ENCODE peak calls at places on chromosomes 2 and 18, in seven cellular contexts. T is GM03348; W is activated CD4-positive, alpha-beta T cell treated with anti-CD3 and anti-CD28 coated beads, Interleukin-2, amount 10 ng/mL, durations not matched to agents 7 days and 5 days; Y is WTC11; O is chondrocyte; I is stimulated activated CD4-positive, alpha-beta T cell treated with anti-CD3 and anti-CD28 coated beads, Interleukin-12 subunit alpha, Interleukin-12 subunit beta, amount 100 ng/mL, for 4 hours; F is KBM-7. D is an unnamed sample.

GRCh38 chr2:95234286-95234785 is 27.0 kb downstream of the ZNF892 start:
- DNase-seq in T (no peak), W (no peak), Y (no peak), O (no peak), I (no peak), F (no peak), D (no peak)

GRCh38 chr2:168851674-168852320 is 38.4 kb downstream of the SPC25 start:
- DNase-seq in T (peak), W (no peak), Y (no peak), O (no peak), I (no peak), F (peak), D (peak)

GRCh38 chr18:55331301-55331700 is 256.7 kb downstream of the TCF4 start:
- DNase-seq in T (no peak), W (no peak), Y (no peak), O (no peak), I (no peak), F (no peak), D (no peak)

GRCh38 chr2:38444247-38444646 is 67.2 kb upstream of the ATL2 start:
- DNase-seq in T (no peak), W (no peak), Y (peak), O (no peak), I (no peak), F (no peak), D (no peak)

GRCh38 chr18:8977701-8978100 is 124.8 kb upstream of the NDUFV2 start:
- DNase-seq in T (no peak), W (no peak), Y (no peak), O (no peak), I (no peak), F (no peak), D (no peak)

GRCh38 chr18:77486985-77487384 is 237.3 kb downstream of the GALR1 start:
- DNase-seq in T (no peak), W (no peak), Y (no peak), O (no peak), I (no peak), F (no peak), D (no peak)

GRCh38 chr2:113240915-113241911 is 37.5 kb downstream of the PAX8 start:
- DNase-seq in T (peak), W (no peak), Y (no peak), O (no peak), I (peak), F (no peak), D (peak)

GRCh38 chr18:45998244-45998643 is 31.1 kb upstream of the EPG5 start:
- DNase-seq in T (no peak), W (peak), Y (no peak), O (no peak), I (no peak), F (no peak), D (no peak)

GRCh38 chr2:158042666-158043065 is 59.0 kb upstream of the UPP2 start:
- DNase-seq in T (no peak), W (no peak), Y (no peak), O (no peak), I (no peak), F (peak), D (no peak)

GRCh38 chr2:217289153-217289908 is 429.5 kb upstream of the TNP1 start:
- DNase-seq in T (no peak), W (no peak), Y (peak), O (no peak), I (no peak), F (no peak), D (no peak)

GRCh38 chr18:13260114-13260926 is 41.8 kb downstream of the LDLRAD4 start:
- DNase-seq in T (peak), W (no peak), Y (no peak), O (no peak), I (no peak), F (no peak), D (no peak)

GRCh38 chr18:32049393-32050161 is 31.0 kb downstream of the RNF125 start:
- DNase-seq in T (no peak), W (peak), Y (no peak), O (no peak), I (peak), F (peak), D (no peak)

GRCh38 chr2:215003001-215003400 is 135.4 kb downstream of the ABCA12 start:
- DNase-seq in T (no peak), W (no peak), Y (peak), O (no peak), I (no peak), F (no peak), D (no peak)

GRCh38 chr18:13378150-13378549 is 159.6 kb downstream of the LDLRAD4 start:
- DNase-seq in T (no peak), W (no peak), Y (no peak), O (no peak), I (no peak), F (no peak), D (no peak)

GRCh38 chr2:25161055-25161781 is 7.2 kb downstream of the POMC start:
- DNase-seq in T (no peak), W (peak), Y (peak), O (peak), I (peak), F (no peak), D (no peak)

GRCh38 chr2:105797298-105797819 is 52.6 kb downstream of the NCK2 start:
- DNase-seq in T (peak), W (peak), Y (no peak), O (no peak), I (no peak), F (peak), D (peak)

GRCh38 chr2:11187083-11187619 is 31.9 kb downstream of the SLC66A3 start:
- DNase-seq in T (peak), W (no peak), Y (no peak), O (no peak), I (no peak), F (no peak), D (peak)

GRCh38 chr2:120983344-120983743 is 247.7 kb downstream of the GLI2 start:
- DNase-seq in T (no peak), W (no peak), Y (no peak), O (peak), I (no peak), F (no peak), D (no peak)

GRCh38 chr2:86225581-86225980 is 26.3 kb downstream of the MRPL35 start:
- DNase-seq in T (no peak), W (peak), Y (no peak), O (no peak), I (peak), F (peak), D (no peak)

GRCh38 chr2:121825003-121825950 is 69.8 kb downstream of the TSN start:
- DNase-seq in T (no peak), W (no peak), Y (peak), O (no peak), I (no peak), F (no peak), D (no peak)

GRCh38 chr18:62329676-62330454 is 4.8 kb downstream of the TNFRSF11A start:
- DNase-seq in T (peak), W (peak), Y (no peak), O (no peak), I (no peak), F (no peak), D (no peak)

GRCh38 chr2:237432484-237433092 is 18.6 kb upstream of the COL6A3 start:
- DNase-seq in T (peak), W (peak), Y (no peak), O (no peak), I (peak), F (no peak), D (no peak)

GRCh38 chr2:209629622-209630021 is 142.0 kb upstream of the UNC80 start:
- DNase-seq in T (peak), W (no peak), Y (no peak), O (no peak), I (no peak), F (no peak), D (no peak)

GRCh38 chr2:191051177-191051576 is 37.2 kb upstream of the STAT1 start:
- DNase-seq in T (no peak), W (no peak), Y (no peak), O (no peak), I (no peak), F (no peak), D (no peak)

GRCh38 chr2:64854773-64855237 is 134.4 kb upstream of the SLC1A4 start:
- DNase-seq in T (no peak), W (no peak), Y (no peak), O (no peak), I (no peak), F (peak), D (no peak)

GRCh38 chr2:134402385-134402784 is 148.5 kb downstream of the MGAT5 start:
- DNase-seq in T (peak), W (no peak), Y (no peak), O (no peak), I (no peak), F (no peak), D (peak)

GRCh38 chr2:30710016-30710415 is 97.2 kb downstream of the CAPN13 start:
- DNase-seq in T (no peak), W (no peak), Y (no peak), O (no peak), I (no peak), F (no peak), D (no peak)

GRCh38 chr2:137964066-137964858 is at the start of gene HNMT:
- DNase-seq in T (peak), W (no peak), Y (peak), O (no peak), I (no peak), F (peak), D (peak)

D was measured in AG09319.